ENCODE peak calls at places on chromosomes 7 and 10, in six cellular contexts. D, C, O, M, F and N are unnamed samples.

GRCh38 chr7:28921822-28922221 is 36.3 kb downstream of the TRIL start:
- DNase-seq in D (peak; percentile 59), F (peak; percentile 32), O (no peak), C (peak; percentile 5), M (peak; percentile 57), N (peak; percentile 46)

GRCh38 chr7:2824678-2825461 is 19.2 kb downstream of the GNA12 start:
- DNase-seq in D (peak; percentile 19), O (no peak), M (no peak), C (no peak), F (no peak), N (no peak)

GRCh38 chr7:25790261-25790660 is 361.7 kb upstream of the NFE2L3 start:
- DNase-seq in O (no peak), F (no peak), M (no peak), D (no peak), C (no peak), N (no peak)

GRCh38 chr7:53656881-53657280 is 621.4 kb downstream of the POM121L12 start:
- DNase-seq in D (no peak), O (no peak), F (no peak), C (no peak), M (no peak), N (no peak)

GRCh38 chr7:122198581-122198980 is 54.5 kb upstream of the AASS start:
- DNase-seq in O (no peak), C (no peak), F (no peak), M (no peak), D (no peak), N (no peak)

GRCh38 chr10:29689001-29689400 is 54.2 kb upstream of the SVIL start:
- DNase-seq in D (no peak), C (no peak), O (no peak), F (peak; percentile 5), M (no peak), N (no peak)

GRCh38 chr10:124205432-124205831 is 112.0 kb upstream of the CHST15 start:
- DNase-seq in D (no peak), O (no peak), M (no peak), C (no peak), F (no peak), N (no peak)

GRCh38 chr10:101995451-101996063 is 60.4 kb downstream of the ARMH3 start:
- DNase-seq in F (no peak), C (no peak), D (no peak), O (no peak), M (no peak), N (no peak)

GRCh38 chr10:76191371-76191770 is 759.9 kb downstream of the LRMDA start:
- DNase-seq in D (no peak), F (no peak), C (no peak), M (no peak), O (no peak), N (no peak)

GRCh38 chr10:34817586-34817985 is 2.5 kb upstream of the PARD3 start:
- DNase-seq in F (no peak), O (no peak), C (no peak), D (no peak), M (no peak), N (no peak)

GRCh38 chr7:84497873-84498272 is 303.3 kb upstream of the SEMA3A start:
- DNase-seq in O (no peak), M (no peak), C (no peak), F (no peak), D (no peak), N (no peak)

GRCh38 chr10:11282661-11283060 is 265.0 kb downstream of the CELF2 start:
- DNase-seq in O (no peak), C (no peak), D (no peak), M (no peak), F (no peak), N (no peak)

GRCh38 chr10:93152136-93152535 is 78.4 kb downstream of the CYP26A1 start:
- DNase-seq in M (no peak), D (no peak), O (no peak), C (no peak), F (no peak), N (no peak)

GRCh38 chr10:79054203-79055099 is 14.3 kb upstream of the ZMIZ1 start:
- DNase-seq in C (no peak), F (no peak), D (no peak), O (no peak), M (no peak), N (no peak)

GRCh38 chr7:124276005-124276606 is 243.2 kb upstream of the TMEM229A start:
- DNase-seq in D (peak; percentile 35), C (peak; percentile 2), O (no peak), F (no peak), M (no peak), N (peak; percentile 39)

GRCh38 chr7:84790873-84791272 is 396.0 kb downstream of the SEMA3D start:
- DNase-seq in F (no peak), C (no peak), D (no peak), M (no peak), O (no peak), N (no peak)

GRCh38 chr7:82317257-82317721 is 126.3 kb downstream of the CACNA2D1 start:
- DNase-seq in F (no peak), O (no peak), C (no peak), D (no peak), M (no peak), N (no peak)

GRCh38 chr7:39757604-39758003 is 134.2 kb downstream of the RALA start:
- DNase-seq in F (no peak), D (no peak), O (no peak), M (no peak), C (no peak), N (no peak)

GRCh38 chr10:108783897-108784296 is 1139.4 kb downstream of the XPNPEP1 start:
- DNase-seq in C (peak; percentile 10), O (peak; percentile 8), F (no peak), D (peak; percentile 19), M (no peak), N (peak; percentile 3)

GRCh38 chr10:29841724-29842649 is 207.2 kb upstream of the SVIL start:
- DNase-seq in O (no peak), F (no peak), D (peak; percentile 33), C (no peak), M (no peak), N (peak; percentile 4)

GRCh38 chr7:127578036-127578684 is 7.2 kb downstream of the GCC1 start:
- DNase-seq in C (no peak), O (no peak), F (no peak), D (no peak), M (no peak), N (no peak)

GRCh38 chr7:100373261-100373831 is at the start of gene PILRA:
- DNase-seq in M (no peak), O (no peak), C (no peak), D (no peak), F (no peak), N (no peak)